ENCODE peak calls at places on chromosomes 5 and 9, in six cellular contexts. B is K562, Z is HCT116, N is GM23338, F is Panc1, L is SK-N-SH. Y is an unnamed sample.
A peak's percentile ranks its signal among the peaks of the same experiment; 100 is the strongest.

GRCh38 chr9:21679432-21679831 is 123.0 kb upstream of the MTAP start:
- DNase-seq in N (no peak), F (no peak), L (no peak), Z (no peak), B (no peak), Y (no peak)

GRCh38 chr9:127392976-127393375 is 4.0 kb upstream of the SLC2A8 start:
- DNase-seq in F (no peak), B (no peak), N (no peak), Z (no peak), L (no peak), Y (no peak)

GRCh38 chr5:135204151-135204600 is 170.1 kb upstream of the PITX1 start:
- DNase-seq in N (peak; percentile 54), B (peak; percentile 42), L (peak; percentile 44), Z (no peak), F (no peak), Y (no peak)

GRCh38 chr5:91955610-91956009 is 572.5 kb upstream of the ARRDC3 start:
- DNase-seq in F (no peak), B (no peak), L (no peak), Z (no peak), N (no peak), Y (no peak)

GRCh38 chr5:141477815-141478214 is 2.0 kb downstream of the PCDHGC3 start:
- DNase-seq in N (no peak), F (no peak), B (no peak), Z (no peak), L (peak; percentile 52), Y (no peak)

GRCh38 chr9:13568446-13568845 is 289.0 kb upstream of the MPDZ start:
- DNase-seq in N (no peak), Z (no peak), B (no peak), L (no peak), F (no peak), Y (no peak)

GRCh38 chr5:77995793-77996409 is 219.8 kb upstream of the TBCA start:
- DNase-seq in Z (no peak), N (no peak), B (no peak), F (no peak), L (no peak), Y (no peak)

GRCh38 chr5:35672995-35673394 is 55.3 kb downstream of the SPEF2 start:
- DNase-seq in N (peak; percentile 47), L (no peak), B (no peak), Z (no peak), F (no peak), Y (no peak)

GRCh38 chr9:122197334-122197872 is 31.4 kb downstream of the LHX6 start:
- DNase-seq in N (peak; percentile 8), F (no peak), Z (no peak), L (no peak), B (no peak), Y (no peak)

GRCh38 chr5:13250450-13251291 is 693.8 kb downstream of the DNAH5 start:
- DNase-seq in N (peak; percentile 81), L (peak; percentile 20), B (peak; percentile 30), Z (no peak), F (peak; percentile 15), Y (no peak)

GRCh38 chr9:92952861-92953620 is 5.7 kb downstream of the FGD3 start:
- DNase-seq in L (peak; percentile 52), Z (no peak), N (no peak), B (no peak), F (no peak), Y (no peak)

GRCh38 chr9:127809002-127809561 is 6.4 kb downstream of the FPGS start:
- DNase-seq in L (peak; percentile 42), F (no peak), Z (no peak), B (no peak), N (no peak), Y (no peak)

GRCh38 chr9:86577420-86578333 is 223.5 kb upstream of the TUT7 start:
- DNase-seq in L (no peak), B (no peak), Z (no peak), N (no peak), F (no peak), Y (no peak)

GRCh38 chr5:107668933-107669542 is 1.7 kb downstream of the EFNA5 start:
- DNase-seq in N (peak; percentile 51), F (no peak), B (no peak), L (peak; percentile 24), Z (no peak), Y (no peak)

GRCh38 chr5:136420168-136420916 is 55.0 kb upstream of the TRPC7 start:
- DNase-seq in L (no peak), N (peak; percentile 17), F (no peak), Z (no peak), B (no peak), Y (no peak)

GRCh38 chr9:137077758-137078693 is 709 bp downstream of the UAP1L1 start:
- DNase-seq in B (no peak), L (peak; percentile 49), Z (no peak), N (no peak), F (no peak), Y (no peak)

GRCh38 chr5:135493406-135494180 is 41.4 kb upstream of the TIFAB start:
- DNase-seq in L (no peak), F (no peak), Z (peak; percentile 31), B (no peak), N (peak; percentile 39), Y (no peak)

GRCh38 chr5:80117446-80117845 is 82.3 kb downstream of the THBS4 start:
- DNase-seq in L (no peak), N (no peak), B (no peak), Z (no peak), F (no peak), Y (no peak)

GRCh38 chr5:176812269-176813259 is 2.2 kb downstream of the UNC5A start:
- DNase-seq in F (no peak), N (peak; percentile 83), Z (no peak), B (peak; percentile 61), L (peak; percentile 91), Y (peak; percentile 28)

GRCh38 chr5:179923422-179923821 is 15.7 kb upstream of the TBC1D9B start:
- DNase-seq in L (no peak), F (no peak), Z (no peak), N (no peak), B (no peak), Y (peak; percentile 92)

GRCh38 chr9:76917299-76917698 is 11.4 kb upstream of the PRUNE2 start:
- DNase-seq in Z (no peak), B (no peak), N (no peak), F (no peak), L (no peak), Y (no peak)

GRCh38 chr9:7394007-7394774 is 405.4 kb downstream of the DMAC1 start:
- DNase-seq in F (no peak), B (no peak), Z (no peak), L (no peak), N (peak; percentile 58), Y (no peak)

GRCh38 chr5:68053202-68053601 is 162.4 kb upstream of the PIK3R1 start:
- DNase-seq in F (no peak), N (no peak), B (no peak), L (no peak), Z (no peak), Y (no peak)

GRCh38 chr5:68047035-68047434 is 168.5 kb upstream of the PIK3R1 start:
- DNase-seq in L (no peak), N (no peak), F (no peak), Z (no peak), B (no peak), Y (no peak)

GRCh38 chr5:68049053-68049713 is 166.4 kb upstream of the PIK3R1 start:
- DNase-seq in Z (no peak), L (no peak), B (no peak), N (no peak), F (no peak), Y (no peak)

GRCh38 chr5:68046445-68046844 is 169.1 kb upstream of the PIK3R1 start:
- DNase-seq in Z (peak; percentile 24), B (no peak), L (no peak), F (peak; percentile 5), N (no peak), Y (peak; percentile 57)

GRCh38 chr5:68048529-68048928 is 167.0 kb upstream of the PIK3R1 start:
- DNase-seq in B (no peak), L (no peak), F (no peak), N (no peak), Z (no peak), Y (no peak)
- TF ChIP-seq REST in B (no peak), L (no peak), F (no peak), N (no peak), Z (no peak), Y (no peak)

DNA sequence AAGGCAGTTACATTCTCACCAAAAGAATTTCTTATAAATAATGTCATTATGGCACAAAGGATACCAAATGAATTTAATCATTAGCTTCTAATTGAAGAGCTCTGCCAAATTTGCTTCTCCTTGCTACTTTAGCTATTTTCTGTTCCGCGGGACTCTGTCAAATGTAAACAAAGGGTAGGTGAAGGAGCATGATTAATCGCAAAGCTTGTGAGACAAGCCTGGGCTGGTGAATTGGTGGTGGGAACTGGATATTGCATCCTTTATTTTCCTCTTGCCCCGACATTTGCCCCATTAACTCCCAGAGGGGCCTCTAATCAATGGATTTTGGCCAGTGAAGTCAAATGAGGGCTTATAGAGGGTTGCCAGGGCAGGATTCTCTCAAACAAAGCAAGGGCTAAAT is 234.2 kb upstream of the RFX3 start:
- DNase-seq in Z (no peak), F (no peak), B (no peak), N (peak; percentile 21), L (no peak), Y (no peak)
- TF ChIP-seq CTCF in Z (no peak), F (no peak), B (no peak), N (no peak), L (no peak), Y (no peak)

GRCh38 chr9:37377688-37378612 is 44.5 kb upstream of the GRHPR start:
- DNase-seq in N (no peak), L (no peak), B (no peak), F (no peak), Z (no peak), Y (no peak)

GRCh38 chr9:37372839-37373238 is 49.7 kb upstream of the GRHPR start:
- DNase-seq in F (no peak), Z (no peak), N (no peak), L (no peak), B (no peak), Y (no peak)

GRCh38 chr9:37371565-37372464 is 50.7 kb upstream of the GRHPR start:
- DNase-seq in N (no peak), L (no peak), F (no peak), B (no peak), Z (no peak), Y (peak; percentile 10)

GRCh38 chr9:37373621-37374020 is 48.9 kb upstream of the GRHPR start:
- DNase-seq in L (no peak), Z (no peak), N (no peak), F (no peak), B (no peak), Y (no peak)

GRCh38 chr9:37374892-37375291 is 47.6 kb upstream of the GRHPR start:
- DNase-seq in F (no peak), L (no peak), N (no peak), Z (no peak), B (no peak), Y (no peak)
- TF ChIP-seq POLR2AphosphoS5 in F (no peak), L (no peak), N (no peak), Z (no peak), B (no peak), Y (no peak)

DNA sequence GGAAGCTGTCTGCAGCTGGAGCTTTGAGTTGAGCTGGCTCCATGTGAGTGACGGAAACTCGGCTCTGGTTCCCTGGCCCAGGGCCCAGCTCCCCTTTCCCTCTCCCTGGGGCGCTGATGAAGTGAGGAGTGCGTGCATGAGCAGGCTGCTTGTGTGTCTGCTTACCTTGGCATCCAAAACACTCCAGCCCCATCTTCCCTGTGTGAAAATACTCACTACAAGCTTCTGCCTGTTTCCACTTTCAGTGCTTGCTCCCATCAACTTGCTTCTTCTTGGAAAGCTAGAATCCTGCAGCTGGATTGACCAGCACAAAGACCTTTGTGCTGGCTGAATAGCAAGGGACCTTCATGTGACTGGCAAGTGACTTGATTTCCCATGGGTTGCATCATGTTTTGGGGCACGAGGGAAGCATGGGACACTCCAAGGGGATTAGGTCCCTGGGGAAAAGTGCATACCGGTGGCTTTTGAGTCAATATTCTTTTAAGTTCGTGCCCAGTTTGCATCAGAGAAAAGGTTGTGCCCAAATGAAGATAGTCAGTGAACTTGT is 198.1 kb downstream of the GADD45G start:
- DNase-seq in B (no peak), N (no peak), L (peak; percentile 45), F (no peak), Z (peak; percentile 3), Y (no peak)
- TF ChIP-seq REST in B (no peak), N (no peak), L (no peak), F (no peak), Z (no peak), Y (no peak)

Y was measured in HL-60.